ENCODE peak calls at places on chromosomes 3 and 15, in four cellular contexts. G is GM12878, C is IMR-90, M is H1. A is an unnamed sample.

GRCh38 chr15:94253742-94254141 is 22.4 kb downstream of the MCTP2 start:
- DNase-seq in G (no peak), C (no peak), M (no peak), A (no peak)

GRCh38 chr3:108096506-108097325 is 5.9 kb upstream of the CD47 start:
- DNase-seq in G (no peak), C (no peak), M (no peak), A (no peak)

GRCh38 chr3:165839296-165840076 is 2.3 kb upstream of the BCHE start:
- DNase-seq in G (no peak), C (no peak), M (no peak), A (no peak)

GRCh38 chr3:13120246-13120927 is 47.2 kb upstream of the IQSEC1 start:
- DNase-seq in G (no peak), C (no peak), M (no peak), A (no peak)

GRCh38 chr3:27721717-27722564 is at the start of gene EOMES:
- DNase-seq in G (no peak), C (no peak), M (no peak), A (no peak)

GRCh38 chr3:47283193-47283537 is 421 bp downstream of the KLHL18 start:
- DNase-seq in G (no peak), C (no peak), M (no peak), A (no peak)

GRCh38 chr3:143820466-143821221 is 27.6 kb downstream of the SLC9A9 start:
- DNase-seq in G (no peak), C (no peak), M (no peak), A (no peak)

GRCh38 chr15:33197636-33198035 is 3.1 kb upstream of the FMN1 start:
- DNase-seq in G (no peak), C (no peak), M (no peak), A (no peak)

GRCh38 chr3:148955544-148956346 is 35.6 kb upstream of the GYG1 start:
- DNase-seq in G (no peak), C (peak; percentile 95), M (no peak), A (peak; percentile 13)

GRCh38 chr3:72810659-72811434 is 37.4 kb downstream of the SHQ1 start:
- DNase-seq in G (no peak), C (peak; percentile 37), M (no peak), A (no peak)

GRCh38 chr3:101017048-101017447 is 23.8 kb upstream of the ABI3BP start:
- DNase-seq in G (no peak), C (peak; percentile 37), M (no peak), A (no peak)

DNA sequence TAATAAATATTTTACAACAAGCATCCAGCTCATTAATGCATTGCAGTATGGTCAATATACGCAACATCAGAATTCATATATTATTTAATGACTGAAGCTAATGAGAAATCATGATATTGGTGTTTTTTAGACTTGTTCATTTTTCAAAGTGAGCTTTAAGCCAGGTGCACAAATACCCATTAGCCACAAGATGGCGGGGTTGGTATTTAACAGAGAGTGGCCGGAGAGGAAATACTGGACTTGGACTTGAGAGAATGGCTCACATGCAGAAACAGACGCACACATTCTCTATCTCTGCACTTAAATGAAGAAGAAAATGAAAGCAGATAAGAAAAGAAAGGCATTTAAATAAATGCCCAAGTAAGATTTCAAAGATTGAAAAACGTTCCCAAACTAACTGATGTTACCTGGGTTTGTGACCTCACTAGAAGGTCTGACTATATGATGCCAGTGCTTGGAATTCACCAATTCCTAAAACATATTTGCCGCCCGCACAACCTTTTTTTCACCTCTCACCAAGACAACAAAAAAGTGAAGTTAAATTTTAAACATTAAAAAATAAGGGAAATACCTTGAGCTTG is 21.2 kb upstream of the CRBN start:
- DNase-seq in G (peak; percentile 12), C (peak; percentile 62), M (no peak), A (peak; percentile 56)
- TF ChIP-seq CHD1 in G (no peak), C (no peak), M (no peak), A (no peak)

GRCh38 chr15:65304393-65305143 is at the start of gene RNU5B-1:
- DNase-seq in G (peak; percentile 96), C (peak; percentile 98), M (no peak), A (peak; percentile 76)
- TF ChIP-seq CHD1 in G (no peak), C (peak; percentile 97), M (no peak), A (no peak)

DNA sequence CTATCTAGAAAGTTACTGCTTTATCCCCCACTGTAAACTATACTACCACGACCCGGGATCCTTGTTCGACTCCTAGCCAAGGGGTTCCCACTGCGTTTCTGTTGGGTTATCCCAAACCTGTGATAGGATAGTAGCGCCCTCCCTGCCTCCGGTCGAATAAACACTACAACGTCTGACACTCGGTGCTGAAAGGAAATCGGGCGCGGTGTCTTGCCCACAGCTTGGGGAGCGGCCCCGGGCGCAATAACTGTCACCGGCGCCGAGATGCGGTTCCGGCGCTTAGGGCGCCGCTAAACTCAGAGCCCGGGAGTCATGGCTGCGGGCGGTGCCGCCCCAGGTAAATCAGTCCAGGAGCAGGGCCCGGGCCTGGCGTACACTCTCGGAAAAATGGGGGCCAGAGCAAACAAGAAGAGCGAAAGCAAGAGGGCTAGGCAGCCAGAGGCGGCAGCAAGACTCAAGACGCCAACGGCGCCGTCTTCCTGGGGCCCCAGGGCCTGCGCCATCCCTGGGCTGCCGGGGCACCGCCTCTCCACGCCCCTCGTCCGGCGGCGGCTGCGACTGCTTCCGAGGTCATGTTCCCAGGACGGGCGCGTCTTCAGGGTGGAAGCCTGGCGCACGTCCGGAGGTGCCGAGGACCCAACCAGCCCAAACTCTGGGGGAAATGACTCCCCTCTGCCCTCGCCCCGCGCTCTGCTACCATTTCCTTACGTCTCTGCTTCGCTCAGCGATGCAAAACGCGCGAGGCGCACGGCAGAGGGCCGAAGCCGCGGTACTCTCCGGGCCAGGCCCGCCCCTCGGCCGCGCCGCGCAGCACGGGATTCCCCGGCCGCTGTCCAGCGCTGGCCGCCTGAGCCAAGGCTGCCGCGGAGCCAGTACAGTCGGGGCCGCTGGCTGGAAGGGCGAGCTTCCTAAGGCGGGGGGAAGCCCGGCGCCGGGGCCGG is at the start of gene DUT:
- DNase-seq in G (peak; percentile 39), C (peak; percentile 74), M (no peak), A (peak; percentile 59)
- TF ChIP-seq CHD1 in G (no peak), C (peak; percentile 41), M (peak; percentile 30), A (peak; percentile 80)

DNA sequence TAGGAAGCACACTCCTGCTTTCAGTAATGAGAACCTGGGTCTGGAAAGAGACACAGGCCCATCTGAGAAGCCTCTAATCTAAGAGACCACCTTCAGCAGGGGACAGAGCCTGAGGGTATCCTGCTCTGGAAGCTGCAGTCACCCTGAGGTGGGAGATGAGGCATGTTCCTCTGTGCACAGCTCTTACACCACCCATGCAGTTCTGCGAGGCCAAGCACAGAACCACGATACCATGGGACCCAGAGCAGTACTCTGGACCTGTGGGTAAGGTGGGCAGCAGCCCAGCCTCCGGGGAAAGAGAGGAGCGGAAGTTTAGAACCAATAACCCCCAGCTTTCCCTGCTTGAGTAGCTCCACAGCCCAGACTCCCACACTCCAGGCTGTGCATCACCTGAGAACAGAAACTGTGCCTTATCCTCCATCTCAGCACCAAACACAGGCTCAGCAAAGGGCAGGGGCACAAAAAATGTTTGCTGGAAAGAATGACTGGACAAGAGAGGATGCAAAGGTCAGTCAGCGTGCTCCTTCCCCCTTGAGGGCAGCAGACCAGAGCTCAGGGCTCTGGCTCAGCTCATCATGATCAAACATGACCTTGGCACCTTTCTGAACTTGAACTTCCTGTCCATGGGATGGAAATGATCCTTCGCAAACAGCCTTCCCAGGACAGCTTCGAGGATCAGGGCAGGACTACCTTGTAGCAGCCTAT is 43.1 kb downstream of the RBPMS2 start:
- DNase-seq in G (peak; percentile 24), C (no peak), M (no peak), A (no peak)
- TF ChIP-seq CHD1 in G (no peak), C (no peak), M (no peak), A (no peak)

GRCh38 chr3:19702416-19703078 is 231.5 kb downstream of the EFHB start:
- DNase-seq in G (no peak), C (no peak), M (no peak), A (no peak)
- TF ChIP-seq CHD1 in G (no peak), C (no peak), M (no peak), A (no peak)

GRCh38 chr15:96431787-96432186 is 101.3 kb downstream of the NR2F2 start:
- DNase-seq in G (no peak), C (no peak), M (no peak), A (no peak)

GRCh38 chr15:96424674-96425073 is 94.2 kb downstream of the NR2F2 start:
- DNase-seq in G (no peak), C (no peak), M (no peak), A (no peak)

DNA sequence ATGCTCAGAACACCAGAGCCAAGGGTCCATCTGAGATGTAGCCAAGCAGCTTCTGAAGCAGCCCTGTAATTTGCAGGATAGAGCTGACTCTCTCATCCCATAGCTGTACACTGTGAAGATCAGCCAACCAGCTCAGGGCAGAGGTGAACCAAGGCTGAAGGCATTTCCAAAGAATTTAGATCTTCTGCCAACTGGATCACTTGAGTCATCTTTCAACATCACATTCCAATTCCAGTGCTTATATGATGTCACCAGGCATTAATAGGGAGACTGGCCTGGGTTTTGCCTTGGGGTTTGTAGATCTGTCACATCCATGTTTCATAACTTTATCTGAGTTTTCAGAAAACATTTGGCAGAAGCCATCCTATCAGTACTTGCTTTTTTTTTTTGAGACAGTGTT is 98.2 kb downstream of the NR2F2 start:
- DNase-seq in G (no peak), C (peak; percentile 96), M (no peak), A (no peak)
- TF ChIP-seq CHD1 in G (no peak), C (no peak), M (no peak), A (no peak)

DNA sequence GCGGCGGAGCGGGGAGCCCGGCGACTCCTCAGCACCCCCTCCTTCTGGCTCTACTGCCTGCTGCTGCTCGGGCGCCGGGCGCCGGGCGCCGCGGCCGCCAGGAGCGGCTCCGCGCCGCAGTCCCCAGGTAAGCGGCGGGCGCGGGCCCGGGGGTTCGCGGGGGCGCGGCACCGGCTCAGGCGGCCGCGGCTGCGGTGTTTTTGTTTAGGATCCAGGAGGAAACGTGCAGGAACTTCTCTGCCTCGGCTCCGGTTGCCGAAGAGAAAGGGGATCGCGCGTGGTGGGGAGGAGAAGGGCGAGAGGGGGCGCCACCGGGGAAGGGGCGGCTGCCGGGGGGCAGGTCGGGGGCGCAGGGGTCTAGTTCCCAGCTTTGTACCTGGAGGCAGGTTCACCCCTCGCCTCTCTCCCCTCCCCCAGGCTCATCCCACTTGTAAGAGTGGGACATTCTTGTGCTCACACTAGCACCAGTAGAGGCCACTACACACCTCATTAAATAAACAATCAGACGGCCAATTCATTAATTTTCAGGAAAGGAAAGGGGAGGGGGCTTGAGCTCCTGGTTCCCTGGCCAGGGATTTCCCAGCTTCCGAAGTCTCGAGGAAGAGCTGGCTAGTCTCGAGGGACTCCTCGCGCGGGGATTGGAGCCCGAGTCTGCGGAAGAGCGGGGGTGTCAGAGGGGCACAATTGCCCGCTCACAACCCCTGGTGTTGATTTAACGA is 575 bp downstream of the NEO1 start:
- DNase-seq in G (no peak), C (peak; percentile 38), M (no peak), A (peak; percentile 16)
- TF ChIP-seq CHD1 in G (no peak), C (no peak), M (no peak), A (no peak)